ENCODE peak calls at places on chromosomes 1 and 21, in six cellular contexts. Y, A, M, E, L and X are unnamed samples.

GRCh38 chr1:178501705-178502329 is 5.1 kb upstream of the CLEC20A start:
- DNase-seq in A (peak), L (peak), M (peak), Y (peak), E (peak), X (peak)

GRCh38 chr1:230986976-230987375 is 8.1 kb downstream of the ARV1 start:
- DNase-seq in A (peak), M (no peak), E (no peak), L (peak), Y (peak), X (no peak)

GRCh38 chr1:228920791-228921190 is 185.5 kb downstream of the RHOU start:
- DNase-seq in E (no peak), L (peak), A (no peak), Y (no peak), M (no peak), X (no peak)

GRCh38 chr21:15224346-15225086 is 159.7 kb upstream of the NRIP1 start:
- DNase-seq in M (no peak), Y (no peak), L (peak), A (peak), E (no peak), X (no peak)

GRCh38 chr1:92476071-92476607 is 10.6 kb downstream of the GFI1 start:
- DNase-seq in E (no peak), L (no peak), M (no peak), Y (no peak), A (no peak), X (no peak)

GRCh38 chr1:18711561-18712253 is 81.1 kb downstream of the PAX7 start:
- DNase-seq in M (no peak), E (no peak), Y (no peak), L (no peak), A (no peak), X (no peak)

GRCh38 chr1:226920446-226920894 is 19.6 kb upstream of the COQ8A start:
- DNase-seq in M (no peak), A (no peak), L (no peak), E (peak), Y (no peak), X (no peak)

GRCh38 chr1:93206567-93206954 is 26.0 kb downstream of the CCDC18 start:
- DNase-seq in L (no peak), A (no peak), M (no peak), E (no peak), Y (no peak), X (no peak)

GRCh38 chr1:22787636-22788035 is 77.0 kb downstream of the EPHB2 start:
- DNase-seq in A (no peak), L (no peak), Y (no peak), E (no peak), M (no peak), X (no peak)

GRCh38 chr1:119947468-119947867 is 51.2 kb upstream of the ADAM30 start:
- DNase-seq in M (no peak), A (no peak), Y (no peak), L (peak), E (no peak), X (no peak)

GRCh38 chr1:79264285-79264684 is 257.8 kb upstream of the ADGRL4 start:
- DNase-seq in A (no peak), L (no peak), E (no peak), M (no peak), Y (no peak), X (no peak)

GRCh38 chr1:65434760-65435159 is 14.3 kb downstream of the LEPR start:
- DNase-seq in L (no peak), A (no peak), Y (no peak), E (no peak), M (no peak), X (no peak)

GRCh38 chr1:229296541-229296941 is 25.6 kb downstream of the RAB4A start:
- DNase-seq in Y (no peak), E (no peak), M (no peak), L (peak), A (no peak), X (no peak)

GRCh38 chr1:83994111-83994510 is 4.8 kb downstream of the TTLL7 start:
- DNase-seq in M (no peak), L (no peak), E (no peak), A (no peak), Y (no peak), X (no peak)

GRCh38 chr1:2981981-2982614 is 39.2 kb upstream of the ACTRT2 start:
- DNase-seq in Y (no peak), A (no peak), E (no peak), M (no peak), L (no peak), X (no peak)

DNA sequence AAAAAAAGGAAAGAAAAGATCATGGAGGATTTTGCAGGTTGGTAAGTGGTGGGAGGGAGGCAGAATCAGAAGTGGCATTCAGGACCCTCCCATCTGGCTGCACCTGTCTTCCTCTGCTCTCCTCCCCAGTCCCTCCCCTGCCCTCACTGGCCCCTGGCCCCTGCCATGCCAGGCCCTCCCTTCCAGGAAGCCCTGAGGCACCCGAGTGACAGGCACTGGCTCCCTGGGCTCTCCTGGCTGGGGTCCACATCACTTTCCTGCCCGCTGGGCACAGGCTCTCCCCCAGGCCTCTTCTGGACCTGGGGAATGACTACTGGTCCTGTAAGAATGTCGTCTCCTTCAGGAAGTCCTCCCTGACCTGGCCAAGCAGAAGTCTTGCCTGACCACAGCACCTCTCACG is 15.3 kb upstream of the ADARB1 start:
- DNase-seq in L (no peak), E (no peak), M (no peak), A (no peak), Y (no peak), X (no peak)
- TF ChIP-seq BHLHE40 in L (no peak), E (no peak), M (no peak), A (no peak), Y (no peak), X (no peak)

DNA sequence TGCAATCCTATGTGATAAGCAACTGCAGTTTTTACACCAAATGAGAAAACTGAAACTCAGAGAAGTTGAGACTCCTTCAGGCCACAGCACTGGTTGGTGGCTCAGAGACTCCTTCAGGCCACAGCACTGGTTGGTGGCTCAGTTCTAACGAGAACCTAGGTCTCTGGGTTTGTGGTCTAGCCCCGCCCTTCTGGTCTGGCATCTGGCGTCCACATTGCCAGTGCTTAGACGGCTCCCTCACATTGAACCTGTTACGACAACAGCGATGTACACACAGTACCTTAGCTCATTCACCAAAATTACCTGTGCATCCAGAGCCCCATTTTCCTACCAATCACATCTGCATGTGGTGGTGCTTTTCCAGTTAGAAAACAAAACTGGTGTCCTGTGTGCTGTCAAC is 66.1 kb downstream of the NID1 start:
- DNase-seq in A (no peak), L (no peak), Y (no peak), E (no peak), M (peak), X (no peak)
- TF ChIP-seq BHLHE40 in A (no peak), L (no peak), Y (no peak), E (no peak), M (no peak), X (no peak)

GRCh38 chr1:183633676-183634343 is 1.8 kb downstream of the ARPC5 start:
- DNase-seq in E (peak), L (peak), Y (peak), A (peak), M (peak), X (peak)

GRCh38 chr1:183636334-183636682 is 725 bp upstream of the ARPC5 start:
- DNase-seq in E (peak), L (no peak), M (no peak), A (no peak), Y (no peak), X (no peak)

GRCh38 chr1:183634429-183635065 is 1.0 kb downstream of the ARPC5 start:
- DNase-seq in A (no peak), L (no peak), Y (no peak), M (no peak), E (no peak), X (no peak)

GRCh38 chr1:183635606-183636333 is at the start of gene ARPC5:
- DNase-seq in E (peak), M (peak), A (peak), Y (peak), L (peak), X (peak)

DNA sequence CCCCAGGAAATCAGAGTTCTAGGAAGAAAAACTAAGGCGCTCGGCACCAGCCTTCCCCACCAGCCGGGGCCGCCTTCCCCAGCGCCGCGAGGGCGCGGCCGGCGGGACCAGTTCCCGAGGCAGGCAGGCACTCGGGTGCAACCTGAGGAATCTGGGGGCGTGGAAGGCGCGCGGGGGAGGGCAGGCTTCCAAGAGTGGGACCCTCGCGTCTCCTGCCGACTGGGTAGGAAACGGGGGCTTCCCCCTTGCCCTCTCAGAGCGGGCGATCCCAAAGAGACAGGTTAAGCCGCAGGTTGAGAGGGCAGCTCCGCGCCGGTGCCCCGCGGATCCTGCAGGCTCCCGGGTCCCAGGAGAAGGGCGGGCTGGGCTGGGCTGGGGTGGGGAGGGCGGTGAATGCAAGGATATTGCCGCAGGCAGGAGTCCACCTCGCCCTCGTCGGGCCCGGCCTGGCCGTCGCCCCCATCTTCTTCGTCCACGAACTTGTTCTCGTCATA is 424 bp downstream of the ARPC5 start:
- DNase-seq in M (no peak), Y (peak), L (no peak), A (no peak), E (no peak), X (peak)
- TF ChIP-seq BHLHE40 in M (no peak), Y (no peak), L (no peak), A (no peak), E (no peak), X (no peak)

GRCh38 chr1:23838401-23838866 is 13.2 kb upstream of the HMGCL start:
- DNase-seq in Y (peak), A (peak), M (peak), L (peak), E (peak), X (peak)

GRCh38 chr1:23837905-23838304 is 12.7 kb upstream of the HMGCL start:
- DNase-seq in A (no peak), E (no peak), L (no peak), Y (no peak), M (no peak), X (no peak)

DNA sequence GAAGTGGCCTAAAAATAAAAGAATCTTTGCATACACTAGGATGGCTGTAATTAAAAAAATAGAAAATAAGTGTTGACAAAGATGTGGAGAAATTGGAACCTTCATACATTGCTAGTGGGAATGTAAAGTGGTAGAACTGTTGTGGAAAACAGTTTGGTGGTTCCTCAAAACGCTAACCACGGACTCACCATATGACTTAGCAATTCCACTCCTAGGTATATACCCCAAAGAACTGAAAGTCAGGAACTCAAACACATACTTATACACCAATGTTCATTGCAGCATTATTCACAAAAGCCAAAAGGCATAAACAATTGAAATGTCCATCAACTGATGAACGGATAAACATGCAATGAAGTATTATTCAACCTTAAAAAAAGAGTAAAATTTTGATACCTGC is 10.8 kb upstream of the HMGCL start:
- DNase-seq in L (no peak), E (no peak), M (no peak), A (no peak), Y (no peak), X (no peak)
- TF ChIP-seq BHLHE40 in L (no peak), E (no peak), M (no peak), A (no peak), Y (no peak), X (no peak)